ENCODE peak calls at places on chromosomes 2 and 18, in four cellular contexts. C is H9, O is BJ, L is AG09309. Y is an unnamed sample.

GRCh38 chr18:13647761-13648160 is 78.6 kb downstream of the FAM210A start:
- DNase-seq in O (no peak), L (no peak), C (no peak), Y (no peak)

GRCh38 chr2:215493370-215493769 is 57.5 kb upstream of the FN1 start:
- DNase-seq in L (no peak), O (no peak), C (no peak), Y (no peak)

GRCh38 chr18:61882296-61883004 is 10.4 kb downstream of the RNF152 start:
- DNase-seq in L (no peak), C (no peak), O (no peak), Y (no peak)

GRCh38 chr2:71695235-71696120 is 242.1 kb downstream of the DYSF start:
- DNase-seq in L (no peak), O (no peak), C (no peak), Y (no peak)

GRCh38 chr2:109185801-109186570 is 57.0 kb downstream of the SH3RF3 start:
- DNase-seq in C (no peak), L (no peak), O (peak; percentile 67), Y (no peak)

GRCh38 chr2:211086049-211086448 is 529.6 kb downstream of the CPS1 start:
- DNase-seq in C (no peak), L (no peak), O (no peak), Y (no peak)

GRCh38 chr18:58464104-58464625 is 164.7 kb downstream of the ALPK2 start:
- DNase-seq in O (no peak), L (no peak), C (no peak), Y (no peak)

GRCh38 chr2:67846341-67847070 is 216.3 kb downstream of the C1D start:
- DNase-seq in O (peak; percentile 83), L (peak; percentile 79), C (peak; percentile 78), Y (peak; percentile 76)

GRCh38 chr2:119207447-119207846 is 16.2 kb upstream of the STEAP3 start:
- DNase-seq in L (no peak), O (no peak), C (no peak), Y (no peak)

GRCh38 chr18:69400976-69401474 is 337 bp downstream of the DOK6 start:
- DNase-seq in L (no peak), C (no peak), O (no peak), Y (peak; percentile 61)

GRCh38 chr2:220961461-220961860 is 610.6 kb downstream of the EPHA4 start:
- DNase-seq in C (no peak), O (no peak), L (no peak), Y (no peak)

GRCh38 chr2:121588357-121588756 is 57.7 kb downstream of the RNU4ATAC start:
- DNase-seq in C (no peak), O (no peak), L (no peak), Y (no peak)

GRCh38 chr18:21391074-21391673 is 149.1 kb downstream of the GREB1L start:
- DNase-seq in O (peak; percentile 49), C (no peak), L (peak; percentile 18), Y (no peak)

GRCh38 chr2:17043173-17043572 is 377.5 kb upstream of the CYRIA start:
- DNase-seq in O (no peak), L (peak; percentile 23), C (no peak), Y (no peak)

GRCh38 chr2:147420517-147420916 is 424.3 kb upstream of the ACVR2A start:
- DNase-seq in L (no peak), O (no peak), C (peak; percentile 33), Y (no peak)

GRCh38 chr2:237456200-237456731 is 30.8 kb upstream of the MLPH start:
- DNase-seq in C (no peak), O (no peak), L (no peak), Y (no peak)

GRCh38 chr2:196758474-196759377 is 40.8 kb downstream of the GTF3C3 start:
- DNase-seq in C (no peak), L (peak; percentile 23), O (peak; percentile 2), Y (no peak)
- TF ChIP-seq CTCF in C (peak; percentile 40), L (peak; percentile 31), O (peak; percentile 32), Y (no peak)

GRCh38 chr2:144163592-144163991 is 356.3 kb downstream of the ZEB2 start:
- DNase-seq in L (no peak), C (no peak), O (no peak), Y (no peak)

GRCh38 chr2:144165599-144166250 is 354.2 kb downstream of the ZEB2 start:
- DNase-seq in L (no peak), O (peak; percentile 35), C (no peak), Y (no peak)

GRCh38 chr2:144159264-144159663 is 360.7 kb downstream of the ZEB2 start:
- DNase-seq in L (no peak), O (no peak), C (no peak), Y (no peak)

GRCh38 chr2:144161061-144161460 is 358.9 kb downstream of the ZEB2 start:
- DNase-seq in C (no peak), L (no peak), O (no peak), Y (no peak)

GRCh38 chr2:144162652-144163051 is 357.3 kb downstream of the ZEB2 start:
- DNase-seq in C (peak; percentile 53), L (no peak), O (no peak), Y (no peak)
- TF ChIP-seq CTCF in C (peak; percentile 87), L (peak; percentile 37), O (no peak), Y (peak; percentile 25)

GRCh38 chr2:8346238-8346637 is 335.6 kb upstream of the ID2 start:
- DNase-seq in C (no peak), L (no peak), O (no peak), Y (no peak)

GRCh38 chr2:8344725-8345124 is 337.1 kb upstream of the ID2 start:
- DNase-seq in C (no peak), L (no peak), O (no peak), Y (no peak)

GRCh38 chr2:8345200-8345599 is 336.7 kb upstream of the ID2 start:
- DNase-seq in O (no peak), L (no peak), C (no peak), Y (no peak)

GRCh38 chr2:8346706-8347430 is 335.0 kb upstream of the ID2 start:
- DNase-seq in L (no peak), C (no peak), O (no peak), Y (no peak)

GRCh38 chr2:8342407-8342806 is 339.4 kb upstream of the ID2 start:
- DNase-seq in L (no peak), C (no peak), O (no peak), Y (no peak)
- TF ChIP-seq CTCF in L (no peak), C (no peak), O (no peak), Y (no peak)

GRCh38 chr2:10668402-10669012 is 21.3 kb downstream of the NOL10 start:
- DNase-seq in C (no peak), O (no peak), L (peak; percentile 18), Y (peak; percentile 21)
- TF ChIP-seq CTCF in C (peak; percentile 76), O (peak; percentile 64), L (peak; percentile 55), Y (peak; percentile 78)